ENCODE peak calls at places on chromosomes 5 and 9, in five cellular contexts. Y is mucosa of descending colon; U is activated CD8-positive, alpha-beta T cell treated with anti-CD3 and anti-CD28 coated beads for 36 hours; N is mesothelial cell of epicardium; S is renal cortical epithelial cell. D is an unnamed sample.

GRCh38 chr5:176806137-176806536 is 4.2 kb upstream of the UNC5A start:
- DNase-seq in N (no peak), Y (no peak), S (peak), U (no peak), D (no peak)

GRCh38 chr5:65834306-65834705 is 92.1 kb upstream of the ERBIN start:
- DNase-seq in N (no peak), S (no peak), Y (no peak), U (no peak), D (no peak)

GRCh38 chr9:105690742-105691141 is 3.6 kb upstream of the TMEM38B start:
- DNase-seq in S (no peak), Y (no peak), N (no peak), U (no peak), D (no peak)

GRCh38 chr9:97853844-97854695 is 1.0 kb downstream of the FOXE1 start:
- DNase-seq in S (no peak), U (peak), N (no peak), Y (no peak), D (peak)

GRCh38 chr5:138686668-138687067 is 66.6 kb upstream of the CTNNA1 start:
- DNase-seq in U (no peak), Y (no peak), S (peak), N (no peak), D (no peak)

GRCh38 chr5:17315710-17316221 is 98.3 kb downstream of the BASP1 start:
- DNase-seq in N (no peak), U (no peak), Y (no peak), S (no peak), D (no peak)

GRCh38 chr5:67050635-67051034 is 146.0 kb downstream of the CD180 start:
- DNase-seq in N (no peak), U (no peak), Y (no peak), S (no peak), D (no peak)

GRCh38 chr5:142325677-142326479 is 1.1 kb upstream of the SPRY4 start:
- DNase-seq in Y (peak), N (no peak), U (peak), S (peak), D (peak)

GRCh38 chr5:103120607-103121200 is 603 bp downstream of the PPIP5K2 start:
- DNase-seq in U (peak), S (peak), Y (peak), N (no peak), D (peak)

GRCh38 chr5:1936413-1936812 is 53.7 kb upstream of the IRX4 start:
- DNase-seq in N (no peak), Y (no peak), U (no peak), S (peak), D (no peak)